ENCODE peak calls at places on chromosome 11, in five cellular contexts. One of them, this sample, is unnamed.

GRCh38 chr11:14329702-14330101 is 29.3 kb downstream of the RRAS2 start:
- DNase-seq in NCI-H1105 treated with DMSO at 0.1 percent for 48 hours: no peak
- DNase-seq in GM18507: no peak
- DNase-seq in ovary: no peak
- DNase-seq in GM12891: no peak
- DNase-seq in this sample: no peak

GRCh38 chr11:44778200-44779100 is 51.7 kb downstream of the TSPAN18 start:
- DNase-seq in NCI-H1105 treated with DMSO at 0.1 percent for 48 hours: no peak
- DNase-seq in GM18507: no peak
- DNase-seq in ovary: no peak
- DNase-seq in GM12891: no peak
- DNase-seq in this sample: no peak

GRCh38 chr11:93655047-93655446 is 6.4 kb upstream of the CEP295 start:
- DNase-seq in NCI-H1105 treated with DMSO at 0.1 percent for 48 hours: no peak
- DNase-seq in GM18507: no peak
- DNase-seq in ovary: no peak
- DNase-seq in GM12891: no peak
- DNase-seq in this sample: no peak

GRCh38 chr11:26079966-26080365 is 252.0 kb upstream of the ANO3 start:
- DNase-seq in NCI-H1105 treated with DMSO at 0.1 percent for 48 hours: no peak
- DNase-seq in GM18507: no peak
- DNase-seq in ovary: no peak
- DNase-seq in GM12891: no peak
- DNase-seq in this sample: no peak

GRCh38 chr11:72378704-72379383 is 55.5 kb downstream of the CLPB start:
- DNase-seq in NCI-H1105 treated with DMSO at 0.1 percent for 48 hours: no peak
- DNase-seq in GM18507: no peak
- DNase-seq in ovary: peak
- DNase-seq in GM12891: no peak
- DNase-seq in this sample: no peak

GRCh38 chr11:266676-267439 is 11.3 kb upstream of the NLRP6 start:
- DNase-seq in NCI-H1105 treated with DMSO at 0.1 percent for 48 hours: no peak
- DNase-seq in GM18507: no peak
- DNase-seq in ovary: no peak
- DNase-seq in GM12891: no peak
- DNase-seq in this sample: no peak

GRCh38 chr11:46597609-46598219 is 3.9 kb upstream of the AMBRA1 start:
- DNase-seq in NCI-H1105 treated with DMSO at 0.1 percent for 48 hours: no peak
- DNase-seq in GM18507: no peak
- DNase-seq in ovary: no peak
- DNase-seq in GM12891: no peak
- DNase-seq in this sample: no peak

GRCh38 chr11:79940976-79941735 is 500.3 kb upstream of the TENM4 start:
- DNase-seq in NCI-H1105 treated with DMSO at 0.1 percent for 48 hours: no peak
- DNase-seq in GM18507: no peak
- DNase-seq in ovary: no peak
- DNase-seq in GM12891: no peak
- DNase-seq in this sample: no peak

GRCh38 chr11:123364145-123364544 is 65.9 kb upstream of the GRAMD1B start:
- DNase-seq in NCI-H1105 treated with DMSO at 0.1 percent for 48 hours: no peak
- DNase-seq in GM18507: no peak
- DNase-seq in ovary: no peak
- DNase-seq in GM12891: no peak
- DNase-seq in this sample: no peak

GRCh38 chr11:111631034-111631665 is 28.9 kb downstream of the SIK2 start:
- DNase-seq in NCI-H1105 treated with DMSO at 0.1 percent for 48 hours: no peak
- DNase-seq in GM18507: no peak
- DNase-seq in ovary: no peak
- DNase-seq in GM12891: no peak
- DNase-seq in this sample: no peak

GRCh38 chr11:123829745-123830144 is 23.6 kb upstream of the OR6M1 start:
- DNase-seq in NCI-H1105 treated with DMSO at 0.1 percent for 48 hours: no peak
- DNase-seq in GM18507: no peak
- DNase-seq in ovary: no peak
- DNase-seq in GM12891: no peak
- DNase-seq in this sample: no peak

GRCh38 chr11:74927496-74927895 is 21.4 kb downstream of the XRRA1 start:
- DNase-seq in NCI-H1105 treated with DMSO at 0.1 percent for 48 hours: no peak
- DNase-seq in GM18507: no peak
- DNase-seq in ovary: no peak
- DNase-seq in GM12891: no peak
- DNase-seq in this sample: no peak

GRCh38 chr11:128530119-128531091 is 57.0 kb downstream of the ETS1 start:
- DNase-seq in NCI-H1105 treated with DMSO at 0.1 percent for 48 hours: no peak
- DNase-seq in GM18507: no peak
- DNase-seq in ovary: peak
- DNase-seq in GM12891: no peak
- DNase-seq in this sample: no peak

GRCh38 chr11:24592342-24592741 is 95.5 kb downstream of the LUZP2 start:
- DNase-seq in NCI-H1105 treated with DMSO at 0.1 percent for 48 hours: no peak
- DNase-seq in GM18507: no peak
- DNase-seq in ovary: no peak
- DNase-seq in GM12891: no peak
- DNase-seq in this sample: no peak

GRCh38 chr11:68163691-68164090 is 42.5 kb upstream of the CHKA start:
- DNase-seq in NCI-H1105 treated with DMSO at 0.1 percent for 48 hours: no peak
- DNase-seq in GM18507: no peak
- DNase-seq in ovary: no peak
- DNase-seq in GM12891: no peak
- DNase-seq in this sample: no peak

GRCh38 chr11:46386005-46386331 is 4.5 kb downstream of the MDK start:
- DNase-seq in NCI-H1105 treated with DMSO at 0.1 percent for 48 hours: no peak
- DNase-seq in GM18507: no peak
- DNase-seq in ovary: no peak
- DNase-seq in GM12891: no peak
- DNase-seq in this sample: no peak

GRCh38 chr11:70826541-70826943 is 425.8 kb downstream of the SHANK2 start:
- DNase-seq in NCI-H1105 treated with DMSO at 0.1 percent for 48 hours: peak
- DNase-seq in GM18507: no peak
- DNase-seq in ovary: no peak
- DNase-seq in GM12891: no peak
- DNase-seq in this sample: peak

GRCh38 chr11:134750619-134751018 is 338.6 kb upstream of the B3GAT1 start:
- DNase-seq in NCI-H1105 treated with DMSO at 0.1 percent for 48 hours: no peak
- DNase-seq in GM18507: no peak
- DNase-seq in ovary: no peak
- DNase-seq in GM12891: no peak
- DNase-seq in this sample: no peak

GRCh38 chr11:62427630-62428233 is 8.9 kb downstream of the SCGB1A1 start:
- DNase-seq in NCI-H1105 treated with DMSO at 0.1 percent for 48 hours: no peak
- DNase-seq in GM18507: no peak
- DNase-seq in ovary: no peak
- DNase-seq in GM12891: no peak
- DNase-seq in this sample: no peak